ENCODE peak calls at places on chromosomes 2 and 18, in eight cellular contexts. W is A673; V is adrenal gland; S is pancreas; J is CD4-positive, CD25-positive, alpha-beta regulatory T cell; Y is lower lobe of right lung; O is left ventricle myocardium inferior; K is IMR-90. H is an unnamed sample.

GRCh38 chr2:230684222-230685164 is 28.1 kb upstream of the CAB39 start:
- DNase-seq in W (no peak), V (no peak), S (no peak), J (no peak), Y (no peak), O (no peak), K (peak; percentile 79), H (no peak)

GRCh38 chr2:13581471-13581870 is 864.7 kb downstream of the TRIB2 start:
- DNase-seq in W (peak; percentile 2), V (no peak), S (no peak), J (no peak), Y (no peak), O (no peak), K (no peak), H (no peak)

GRCh38 chr18:37254256-37254880 is 311.2 kb downstream of the CELF4 start:
- DNase-seq in W (no peak), V (no peak), S (peak; percentile 22), J (no peak), Y (no peak), O (no peak), K (no peak), H (no peak)

GRCh38 chr2:68714866-68715265 is 19.7 kb upstream of the ARHGAP25 start:
- DNase-seq in W (no peak), V (peak; percentile 31), S (no peak), J (no peak), Y (peak; percentile 85), O (peak; percentile 51), K (no peak), H (peak; percentile 41)

GRCh38 chr2:134127496-134127895 is 126.4 kb upstream of the MGAT5 start:
- DNase-seq in W (no peak), V (no peak), S (no peak), J (no peak), Y (no peak), O (no peak), K (no peak), H (peak; percentile 34)

GRCh38 chr18:34357944-34358580 is 133.3 kb upstream of the NOL4 start:
- DNase-seq in W (no peak), V (no peak), S (no peak), J (no peak), Y (no peak), O (no peak), K (no peak), H (no peak)

GRCh38 chr2:196278491-196278911 is 107.1 kb upstream of the STK17B start:
- DNase-seq in W (no peak), V (no peak), S (no peak), J (no peak), Y (no peak), O (no peak), K (peak; percentile 91), H (no peak)

GRCh38 chr2:130302164-130302886 is 40.4 kb upstream of the IMP4 start:
- DNase-seq in W (no peak), V (no peak), S (no peak), J (no peak), Y (no peak), O (no peak), K (no peak), H (no peak)

GRCh38 chr18:33210575-33211189 is 229.8 kb downstream of the CCDC178 start:
- DNase-seq in W (peak; percentile 61), V (no peak), S (no peak), J (no peak), Y (no peak), O (no peak), K (peak; percentile 22), H (no peak)

GRCh38 chr2:98379311-98380202 is 33.3 kb downstream of the CNGA3 start:
- DNase-seq in W (no peak), V (no peak), S (no peak), J (no peak), Y (no peak), O (no peak), K (no peak), H (no peak)

GRCh38 chr18:77984833-77985232 is 735.2 kb downstream of the GALR1 start:
- DNase-seq in W (no peak), V (no peak), S (no peak), J (no peak), Y (no peak), O (no peak), K (no peak), H (no peak)

GRCh38 chr18:48680339-48680738 is 141.5 kb downstream of the CTIF start:
- DNase-seq in W (no peak), V (no peak), S (no peak), J (no peak), Y (no peak), O (no peak), K (no peak), H (no peak)

GRCh38 chr2:63698825-63699548 is 110.2 kb downstream of the MDH1 start:
- DNase-seq in W (peak; percentile 73), V (peak; percentile 29), S (peak; percentile 36), J (no peak), Y (no peak), O (peak; percentile 17), K (peak; percentile 79), H (peak; percentile 45)

GRCh38 chr2:2645162-2645855 is 314.2 kb upstream of the MYT1L start:
- DNase-seq in W (no peak), V (no peak), S (no peak), J (no peak), Y (no peak), O (no peak), K (no peak), H (no peak)

GRCh38 chr2:85445316-85446295 is 27.1 kb downstream of the SH2D6 start:
- DNase-seq in W (peak; percentile 51), V (peak; percentile 62), S (peak; percentile 97), J (no peak), Y (no peak), O (peak; percentile 54), K (peak; percentile 84), H (no peak)

GRCh38 chr2:116724550-116724949 is 1089.9 kb upstream of the DDX18 start:
- DNase-seq in W (no peak), V (no peak), S (no peak), J (no peak), Y (no peak), O (no peak), K (no peak), H (no peak)

GRCh38 chr2:113255140-113256070 is 23.3 kb downstream of the PAX8 start:
- DNase-seq in W (no peak), V (no peak), S (no peak), J (no peak), Y (no peak), O (no peak), K (peak; percentile 53), H (no peak)

GRCh38 chr2:113253453-113253852 is 25.3 kb downstream of the PAX8 start:
- DNase-seq in W (no peak), V (no peak), S (no peak), J (no peak), Y (no peak), O (no peak), K (no peak), H (no peak)

GRCh38 chr2:113248997-113249770 is 29.5 kb downstream of the PAX8 start:
- DNase-seq in W (peak; percentile 80), V (peak; percentile 85), S (peak; percentile 84), J (peak; percentile 64), Y (peak; percentile 82), O (peak; percentile 77), K (peak; percentile 75), H (peak; percentile 74)

GRCh38 chr2:113252047-113252582 is 26.6 kb downstream of the PAX8 start:
- DNase-seq in W (no peak), V (no peak), S (no peak), J (no peak), Y (no peak), O (no peak), K (no peak), H (no peak)

DNA sequence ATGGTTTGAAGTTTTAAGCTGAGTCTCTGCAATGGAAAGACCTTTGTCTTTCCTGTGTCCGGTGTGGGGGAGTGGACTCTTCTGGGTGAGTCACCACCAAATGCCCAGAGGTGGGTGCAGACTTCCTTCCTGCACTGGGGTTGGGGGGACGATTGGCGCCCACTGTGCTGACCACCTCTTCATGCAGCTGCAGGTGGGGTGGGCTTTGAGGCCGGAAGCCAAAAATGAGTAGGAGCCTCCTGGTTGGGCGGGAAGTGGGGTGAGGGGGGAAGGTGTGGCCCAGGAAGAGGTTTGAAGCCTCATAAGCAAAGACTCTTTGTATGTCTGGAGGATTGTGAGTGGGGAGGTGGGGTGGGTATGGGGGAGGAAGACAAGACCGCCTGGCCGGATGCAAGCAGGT is 27.6 kb downstream of the PAX8 start:
- DNase-seq in W (no peak), V (no peak), S (no peak), J (peak; percentile 7), Y (no peak), O (no peak), K (no peak), H (peak; percentile 20)
- H3K4me1 ChIP-seq in W (no peaks in the 10 kb centered on the region), V (peaks cover 4% of the 10 kb centered on the region), S (peaks cover 3% of the 10 kb centered on the region), J (peaks cover 36% of the 10 kb centered on the region), Y (peaks cover 7% of the 10 kb centered on the region), O (peaks cover 24% of the 10 kb centered on the region), K (no peaks in the 10 kb centered on the region), H (peaks cover 70% of the 10 kb centered on the region)

DNA sequence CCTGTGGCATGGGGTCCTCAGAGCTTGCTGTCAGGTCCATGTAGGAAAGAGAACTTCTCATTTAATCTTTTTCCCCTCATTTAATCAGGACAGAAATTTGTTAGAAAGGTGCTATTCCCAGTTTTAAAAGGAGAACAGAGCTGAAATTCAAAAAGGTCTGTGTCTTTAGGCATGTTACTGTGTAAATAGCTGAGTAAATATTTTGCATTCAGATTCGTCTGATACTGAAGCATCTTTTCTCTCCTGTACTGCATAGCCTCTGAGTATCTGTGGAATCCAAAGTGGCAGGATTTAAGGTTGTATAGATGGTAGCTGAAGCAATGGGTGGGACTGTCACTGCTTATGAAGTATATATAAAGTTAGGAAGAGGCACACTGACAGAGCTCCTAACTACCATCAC is 9.0 kb downstream of the PTPN4 start:
- DNase-seq in W (no peak), V (no peak), S (no peak), J (no peak), Y (no peak), O (no peak), K (no peak), H (no peak)
- H3K4me1 ChIP-seq in W (peaks cover 5% of the 10 kb centered on the region), V (peaks cover 21% of the 10 kb centered on the region), S (peaks cover 15% of the 10 kb centered on the region), J (peaks cover 41% of the 10 kb centered on the region), Y (no peaks in the 10 kb centered on the region), O (peaks cover 80% of the 10 kb centered on the region), K (peaks cover 1% of the 10 kb centered on the region), H (peaks cover 86% of the 10 kb centered on the region)

DNA sequence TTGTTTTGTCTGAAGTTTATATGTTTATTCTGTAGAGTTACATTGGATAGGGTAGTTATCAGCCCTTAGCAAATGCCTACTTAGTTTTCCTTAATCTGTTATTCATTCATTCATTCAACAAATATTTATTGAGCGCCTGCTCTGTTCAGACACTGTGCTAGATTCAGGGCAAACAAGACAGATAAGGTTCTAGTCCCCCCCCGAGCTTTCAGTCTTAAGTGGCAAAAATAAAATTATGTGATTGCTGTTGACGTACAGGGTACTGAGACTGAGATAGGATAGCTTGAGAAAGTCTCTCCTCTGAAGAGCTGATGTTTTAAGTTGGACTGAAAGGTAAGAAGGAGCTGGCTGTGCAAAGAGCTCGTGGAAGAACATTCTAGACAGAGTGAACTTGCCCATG is 58.7 kb downstream of the CRIM1 start:
- DNase-seq in W (no peak), V (no peak), S (no peak), J (no peak), Y (no peak), O (no peak), K (no peak), H (no peak)
- H3K4me1 ChIP-seq in W (peaks cover 22% of the 10 kb centered on the region), V (peaks cover 55% of the 10 kb centered on the region), S (peaks cover 17% of the 10 kb centered on the region), J (no peaks in the 10 kb centered on the region), Y (peaks cover 77% of the 10 kb centered on the region), O (peaks cover 97% of the 10 kb centered on the region), K (peaks cover 25% of the 10 kb centered on the region), H (no peaks in the 10 kb centered on the region)

DNA sequence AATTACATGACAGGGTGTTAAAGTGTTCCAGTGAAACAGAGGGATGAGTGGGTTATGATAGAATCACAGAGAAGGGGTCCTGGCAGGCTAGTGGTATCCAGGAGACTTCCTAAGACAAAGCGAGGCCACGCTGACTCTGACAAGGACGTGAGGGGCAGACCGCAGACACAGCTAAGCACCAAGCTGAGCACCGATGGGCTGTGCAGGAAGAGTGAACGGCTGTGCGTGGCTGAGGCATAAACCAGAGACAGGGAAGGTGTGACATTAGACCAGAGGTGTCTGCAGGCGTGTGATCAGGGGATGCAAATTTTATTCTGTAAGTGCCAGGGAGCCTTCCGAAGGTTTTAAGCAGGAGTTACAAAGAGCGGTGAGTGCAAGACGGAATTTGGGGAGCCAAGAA is 69.9 kb downstream of the PRELID3A start:
- DNase-seq in W (no peak), V (no peak), S (no peak), J (no peak), Y (no peak), O (no peak), K (no peak), H (no peak)
- H3K4me1 ChIP-seq in W (no peaks in the 10 kb centered on the region), V (no peaks in the 10 kb centered on the region), S (no peaks in the 10 kb centered on the region), J (no peaks in the 10 kb centered on the region), Y (no peaks in the 10 kb centered on the region), O (no peaks in the 10 kb centered on the region), K (no peaks in the 10 kb centered on the region), H (no peaks in the 10 kb centered on the region)

H was measured in CD4-positive, alpha-beta memory T cell.